ENCODE peak calls at places on chromosome 6, in five cellular contexts. E, K, R, I and U are unnamed samples.

GRCh38 chr6:13794184-13794583 is 20.2 kb downstream of the MCUR1 start:
- DNase-seq in E (no peak), K (no peak), R (no peak), I (no peak), U (peak; percentile 73)

GRCh38 chr6:31007694-31008093 is 2.6 kb upstream of the MUC22 start:
- DNase-seq in E (no peak), K (peak; percentile 72), R (no peak), I (no peak), U (peak; percentile 78)

GRCh38 chr6:32945106-32945761 is 4.4 kb upstream of the HLA-DMB start:
- DNase-seq in E (no peak), K (no peak), R (no peak), I (no peak), U (peak; percentile 77)

GRCh38 chr6:90399970-90400369 is 103.3 kb upstream of the BACH2 start:
- DNase-seq in E (no peak), K (no peak), R (no peak), I (no peak), U (no peak)

GRCh38 chr6:110039996-110040383 is 61.9 kb downstream of the GPR6 start:
- DNase-seq in E (peak; percentile 28), K (peak; percentile 62), R (peak; percentile 63), I (no peak), U (no peak)

GRCh38 chr6:112927641-112928040 is 580.5 kb downstream of the RFPL4B start:
- DNase-seq in E (no peak), K (no peak), R (no peak), I (no peak), U (no peak)

GRCh38 chr6:155313602-155314091 is 637 bp downstream of the TFB1M start:
- DNase-seq in E (peak; percentile 38), K (no peak), R (no peak), I (no peak), U (no peak)

GRCh38 chr6:31008165-31008564 is 2.1 kb upstream of the MUC22 start:
- DNase-seq in E (no peak), K (peak; percentile 30), R (no peak), I (no peak), U (no peak)

GRCh38 chr6:32439708-32440214 is at the start of gene HLA-DRA:
- DNase-seq in E (no peak), K (peak; percentile 77), R (no peak), I (no peak), U (no peak)

GRCh38 chr6:80923816-80924215 is 817.3 kb downstream of the BCKDHB start:
- DNase-seq in E (no peak), K (no peak), R (no peak), I (no peak), U (no peak)

GRCh38 chr6:125738276-125738675 is 11.2 kb upstream of the HEY2 start:
- DNase-seq in E (no peak), K (no peak), R (no peak), I (no peak), U (no peak)

GRCh38 chr6:40177596-40177995 is 243.3 kb upstream of the MOCS1 start:
- DNase-seq in E (no peak), K (no peak), R (no peak), I (no peak), U (no peak)

GRCh38 chr6:28974505-28974904 is 30.6 kb downstream of the ZNF311 start:
- DNase-seq in E (no peak), K (no peak), R (no peak), I (no peak), U (no peak)

GRCh38 chr6:128005009-128005408 is 104.2 kb upstream of the THEMIS start:
- DNase-seq in E (no peak), K (peak; percentile 38), R (no peak), I (no peak), U (no peak)